ENCODE peak calls at places on chromosomes 11 and 22, in nine cellular contexts. F is body of pancreas, I is adrenal gland, M is gastrocnemius medialis, E is suprapubic skin, K is heart left ventricle, D is esophagus squamous epithelium, J is breast epithelium, Z is A549. Q is an unnamed sample.

GRCh38 chr11:27241316-27242122 is 121.5 kb downstream of the CCDC34 start:
- DNase-seq in F (no peak), J (no peak), E (no peak), D (no peak), Z (peak; percentile 19), M (no peak), I (no peak), K (no peak), Q (no peak)

GRCh38 chr11:108698844-108699642 is 34.2 kb downstream of the DDX10 start:
- DNase-seq in D (no peak), J (no peak), I (no peak), M (no peak), F (no peak), E (no peak), K (no peak), Z (no peak), Q (no peak)

GRCh38 chr11:1988667-1989317 is 8.8 kb downstream of the H19 start:
- DNase-seq in M (peak; percentile 21), E (no peak), D (no peak), Z (peak; percentile 56), J (no peak), I (no peak), F (peak; percentile 3), K (no peak), Q (peak; percentile 50)

GRCh38 chr11:3109434-3109833 is 52.2 kb upstream of the CARS1 start:
- DNase-seq in E (peak; percentile 46), I (no peak), F (no peak), M (no peak), D (no peak), K (no peak), Z (no peak), J (no peak), Q (peak; percentile 51)

GRCh38 chr11:35238882-35239281 is 99.9 kb downstream of the CD44 start:
- DNase-seq in J (no peak), Z (no peak), E (no peak), D (no peak), M (no peak), I (no peak), F (no peak), K (no peak), Q (no peak)

GRCh38 chr11:69887841-69888670 is 68.8 kb upstream of the FGF3 start:
- DNase-seq in E (no peak), Z (no peak), D (no peak), F (no peak), K (no peak), M (no peak), J (no peak), I (no peak), Q (peak; percentile 45)

GRCh38 chr11:36711104-36711825 is 113.2 kb upstream of the RAG2 start:
- DNase-seq in K (no peak), Z (peak; percentile 10), F (no peak), I (no peak), J (no peak), D (no peak), E (no peak), M (no peak), Q (no peak)

GRCh38 chr11:9512370-9513019 is 51.7 kb downstream of the ZNF143 start:
- DNase-seq in D (no peak), M (no peak), I (no peak), E (no peak), Z (no peak), J (no peak), K (no peak), F (no peak), Q (no peak)

GRCh38 chr11:17384002-17384511 is 4.4 kb downstream of the KCNJ11 start:
- DNase-seq in E (peak; percentile 83), F (peak; percentile 78), I (peak; percentile 79), J (no peak), D (no peak), Z (peak; percentile 89), M (peak; percentile 88), K (peak; percentile 76), Q (peak; percentile 93)

GRCh38 chr11:441418-442274 is at the start of gene ANO9:
- DNase-seq in Z (no peak), J (peak; percentile 50), D (no peak), I (peak; percentile 9), K (no peak), E (no peak), M (no peak), F (peak; percentile 83), Q (peak; percentile 89)

GRCh38 chr11:126824035-126824607 is 176.4 kb downstream of the KIRREL3 start:
- DNase-seq in F (peak; percentile 20), J (no peak), K (no peak), E (no peak), I (no peak), Z (no peak), M (no peak), D (no peak), Q (no peak)

GRCh38 chr11:68743539-68743938 is 7.8 kb downstream of the TESMIN start:
- DNase-seq in D (no peak), F (no peak), I (no peak), E (no peak), J (no peak), K (no peak), M (no peak), Z (no peak), Q (no peak)

GRCh38 chr11:30346068-30346688 is 23.3 kb downstream of the ARL14EP start:
- DNase-seq in J (no peak), K (no peak), I (no peak), Z (peak; percentile 47), E (no peak), M (no peak), F (peak; percentile 18), D (no peak), Q (no peak)

GRCh38 chr22:33593818-33594217 is 326.5 kb downstream of the LARGE1 start:
- DNase-seq in F (no peak), E (no peak), M (no peak), I (no peak), Z (no peak), K (no peak), J (no peak), D (no peak), Q (no peak)

DNA sequence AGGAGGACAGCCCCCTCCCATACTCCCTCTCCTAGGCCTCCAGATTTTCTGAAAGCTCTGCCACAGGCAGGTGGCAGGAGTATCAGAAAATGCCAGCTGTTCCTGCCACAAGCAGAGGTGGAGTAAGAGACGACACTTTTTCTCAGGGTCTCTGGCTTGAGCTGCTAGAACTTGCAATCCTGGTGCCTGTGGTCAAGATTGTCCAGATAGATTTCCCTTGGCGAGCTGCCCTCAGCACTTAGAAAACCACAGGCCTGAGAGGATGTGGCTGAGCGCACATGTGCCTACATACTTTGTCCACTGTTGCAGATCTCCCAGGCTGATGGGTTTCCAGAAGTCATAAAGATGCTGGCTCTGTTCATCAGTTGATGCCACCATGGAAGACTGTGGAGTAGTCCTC is 65.7 kb upstream of the NAV2 start:
- DNase-seq in F (peak; percentile 40), J (peak; percentile 74), D (no peak), M (no peak), E (no peak), Z (no peak), I (no peak), K (no peak), Q (no peak)
- TF ChIP-seq CTCF in F (no peak), J (no peak), D (no peak), M (no peak), E (no peak), Z (no peak), I (no peak), K (no peak), Q (no peak)

GRCh38 chr11:67542169-67542568 is 18.9 kb upstream of the CABP2 start:
- DNase-seq in Z (no peak), I (no peak), K (no peak), F (no peak), D (no peak), M (no peak), J (no peak), E (no peak), Q (no peak)

GRCh38 chr11:67538823-67539505 is 15.7 kb upstream of the CABP2 start:
- DNase-seq in F (no peak), Z (no peak), K (no peak), J (no peak), D (no peak), E (no peak), M (no peak), I (no peak), Q (no peak)

GRCh38 chr11:67538306-67538705 is 15.1 kb upstream of the CABP2 start:
- DNase-seq in M (no peak), F (no peak), J (no peak), Z (no peak), D (no peak), I (no peak), K (no peak), E (no peak), Q (no peak)

GRCh38 chr11:67541198-67541597 is 18.0 kb upstream of the CABP2 start:
- DNase-seq in E (no peak), K (no peak), F (no peak), J (no peak), I (no peak), M (no peak), Z (no peak), D (no peak), Q (no peak)

GRCh38 chr11:67539588-67539987 is 16.3 kb upstream of the CABP2 start:
- DNase-seq in F (no peak), J (no peak), M (no peak), E (no peak), D (no peak), K (no peak), Z (no peak), I (no peak), Q (no peak)
- H3K27ac ChIP-seq in F (no peak overlapping the region), J (no peak overlapping the region), M (no peak overlapping the region), E (no peak overlapping the region), D (no peak overlapping the region), K (no peak overlapping the region), Z (no peak overlapping the region), I (no peak overlapping the region), Q (no peak overlapping the region)

DNA sequence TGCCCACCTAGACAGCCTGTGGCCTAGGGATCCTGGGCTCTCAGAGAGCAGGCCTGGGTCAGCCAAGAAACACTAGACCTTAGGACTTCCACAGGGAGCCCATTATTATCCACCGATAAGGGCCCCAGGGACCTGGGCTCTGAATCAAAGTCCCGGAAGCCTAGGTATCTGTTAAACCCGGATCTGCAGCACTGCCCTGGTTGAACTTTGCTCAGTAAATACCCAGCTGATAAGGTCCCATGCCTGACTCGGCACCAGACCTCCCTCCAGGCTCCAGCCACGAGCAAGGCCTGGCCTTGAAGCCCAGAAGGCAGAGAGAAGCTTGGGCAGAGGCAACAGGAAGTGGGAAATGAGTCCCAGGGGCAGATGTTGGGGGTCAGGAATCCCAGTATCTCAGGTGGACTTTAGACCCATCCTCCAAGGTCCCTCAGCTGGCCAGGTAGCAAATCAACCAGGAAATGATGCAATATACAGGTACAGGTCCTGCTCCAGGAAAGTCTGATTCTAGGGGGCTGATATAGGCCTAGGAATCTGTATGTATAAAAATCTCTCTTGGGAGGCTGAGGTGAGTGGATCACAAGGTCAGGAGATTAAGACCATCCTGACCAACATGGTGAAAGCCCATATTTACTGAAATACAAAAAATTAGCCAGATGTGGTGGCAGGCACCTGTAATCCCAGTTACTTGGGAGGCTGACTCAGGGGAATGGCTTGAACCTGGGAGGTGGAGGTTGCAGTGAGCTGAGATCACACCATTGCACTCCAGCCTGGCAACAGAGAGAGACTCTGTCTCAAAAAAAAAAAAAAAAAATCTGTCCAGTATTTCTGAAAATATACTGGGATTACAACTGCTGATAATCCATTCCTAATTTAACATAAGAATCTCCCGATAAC is 18.7 kb downstream of the POU2AF1 start:
- DNase-seq in D (no peak), E (no peak), Z (no peak), F (peak; percentile 96), I (no peak), M (no peak), J (no peak), K (no peak), Q (no peak)
- TF ChIP-seq POLR2A in D (no peak), E (no peak), Z (no peak), F (peak; percentile 10), I (no peak), M (no peak), J (no peak), K (no peak), Q (no peak)

GRCh38 chr11:65547446-65548125 is 10.6 kb downstream of the LTBP3 start:
- DNase-seq in D (no peak), J (no peak), M (no peak), F (no peak), I (no peak), K (no peak), E (no peak), Z (no peak), Q (peak; percentile 87)
- TF ChIP-seq CTCF in D (no peak), J (no peak), M (no peak), F (no peak), I (no peak), K (no peak), E (no peak), Z (no peak), Q (no peak)